ENCODE peak calls at places on chromosomes 5 and 9, in six cellular contexts. W is fibroblast of lung; N is GM23338; X is CD4-positive, alpha-beta memory T cell; L is CD8-positive, alpha-beta T cell; J is sigmoid colon. H is an unnamed sample.

GRCh38 chr5:132104561-132104960 is 31.0 kb downstream of the CSF2 start:
- DNase-seq in J (no peak), L (no peak), W (peak), N (no peak), X (no peak), H (no peak)

GRCh38 chr5:1793301-1793740 is 6.3 kb downstream of the MRPL36 start:
- DNase-seq in X (no peak), W (no peak), J (peak), N (no peak), L (no peak), H (no peak)

GRCh38 chr9:130187523-130187846 is 15.3 kb downstream of the NCS1 start:
- DNase-seq in J (no peak), L (no peak), X (no peak), N (no peak), W (no peak), H (no peak)

GRCh38 chr5:10678236-10678635 is 82.8 kb downstream of the DAP start:
- DNase-seq in X (no peak), L (no peak), N (no peak), J (no peak), W (no peak), H (no peak)

GRCh38 chr5:167949435-167949834 is 342.0 kb upstream of the WWC1 start:
- DNase-seq in X (no peak), W (no peak), J (no peak), N (no peak), L (no peak), H (no peak)

GRCh38 chr5:132883261-132883834 is 9.9 kb downstream of the LEAP2 start:
- DNase-seq in N (peak), W (peak), L (no peak), J (peak), X (peak), H (peak)

GRCh38 chr5:172674155-172674554 is 33.1 kb downstream of the NEURL1B start:
- DNase-seq in J (peak), N (no peak), W (no peak), X (no peak), L (no peak), H (no peak)

GRCh38 chr9:68852941-68853340 is 147.9 kb downstream of the PIP5K1B start:
- DNase-seq in N (no peak), L (no peak), X (no peak), W (no peak), J (no peak), H (no peak)

GRCh38 chr5:150458819-150459557 is 9.4 kb upstream of the RPS14 start:
- DNase-seq in L (peak), X (peak), W (peak), J (peak), N (peak), H (no peak)

GRCh38 chr5:98341038-98341710 is 432.3 kb upstream of the RGMB start:
- DNase-seq in J (no peak), N (no peak), L (no peak), W (peak), X (no peak), H (no peak)

GRCh38 chr9:15572200-15572599 is 19.4 kb downstream of the CCDC171 start:
- DNase-seq in J (no peak), X (no peak), N (no peak), W (peak), L (no peak), H (no peak)

GRCh38 chr5:164578401-164578800 is 1073.0 kb downstream of the MAT2B start:
- DNase-seq in J (no peak), L (no peak), X (no peak), N (no peak), W (no peak), H (no peak)

GRCh38 chr5:96070625-96071246 is 109.1 kb upstream of the ELL2 start:
- DNase-seq in J (no peak), X (no peak), N (no peak), W (no peak), L (no peak), H (peak)

GRCh38 chr5:52710972-52711596 is 76.6 kb upstream of the ITGA1 start:
- DNase-seq in X (no peak), W (peak), L (no peak), J (no peak), N (no peak), H (no peak)

GRCh38 chr5:145908206-145908945 is 28.0 kb upstream of the SH3RF2 start:
- DNase-seq in L (no peak), X (no peak), J (no peak), N (peak), W (no peak), H (no peak)

GRCh38 chr9:89478821-89479668 is 18.9 kb downstream of the SEMA4D start:
- DNase-seq in J (peak), X (no peak), L (no peak), W (no peak), N (no peak), H (no peak)

GRCh38 chr9:92196909-92197308 is 81.7 kb upstream of the SPTLC1 start:
- DNase-seq in L (no peak), W (peak), X (no peak), J (no peak), N (no peak), H (no peak)

GRCh38 chr5:133052317-133053175 is 733 bp downstream of the HSPA4 start:
- DNase-seq in X (peak), W (peak), N (peak), L (peak), J (peak), H (peak)

GRCh38 chr5:122351416-122352157 is 39.5 kb downstream of the SNCAIP start:
- DNase-seq in J (no peak), X (no peak), L (no peak), N (no peak), W (peak), H (no peak)

GRCh38 chr9:69476016-69476415 is 151.0 kb downstream of the ENTREP1 start:
- DNase-seq in X (peak), L (no peak), W (no peak), J (no peak), N (no peak), H (no peak)

GRCh38 chr9:129109504-129109903 is 1.1 kb downstream of the CRAT start:
- DNase-seq in J (peak), N (peak), W (peak), X (no peak), L (no peak), H (peak)

GRCh38 chr5:61620660-61621650 is 288.9 kb downstream of the ZSWIM6 start:
- DNase-seq in X (no peak), L (no peak), J (peak), W (no peak), N (no peak), H (no peak)

GRCh38 chr9:77667151-77667550 is 19.0 kb upstream of the GNA14 start:
- DNase-seq in L (no peak), X (no peak), W (no peak), N (no peak), J (no peak), H (no peak)

GRCh38 chr9:88810826-88811225 is 180.4 kb upstream of the S1PR3 start:
- DNase-seq in L (no peak), W (no peak), J (no peak), X (no peak), N (no peak), H (no peak)

GRCh38 chr5:176770431-176770830 is 39.9 kb upstream of the UNC5A start:
- DNase-seq in W (no peak), J (peak), N (no peak), X (no peak), L (no peak), H (no peak)

GRCh38 chr9:129270903-129271431 is 92.9 kb upstream of the IER5L start:
- DNase-seq in W (peak), J (no peak), X (no peak), N (no peak), L (no peak), H (no peak)

GRCh38 chr9:94779693-94780290 is 53.3 kb downstream of the AOPEP start:
- DNase-seq in X (no peak), L (no peak), W (no peak), N (no peak), J (no peak), H (no peak)

GRCh38 chr9:84874583-84874982 is 205.1 kb downstream of the NTRK2 start:
- DNase-seq in W (no peak), J (no peak), N (peak), X (no peak), L (no peak), H (peak)

GRCh38 chr9:33677506-33677809 is 117.9 kb upstream of the PRSS3 start:
- DNase-seq in J (no peak), W (no peak), N (no peak), L (no peak), X (no peak), H (no peak)

GRCh38 chr9:33677961-33678360 is 117.4 kb upstream of the PRSS3 start:
- DNase-seq in J (no peak), L (no peak), N (no peak), X (no peak), W (no peak), H (no peak)

GRCh38 chr9:33682551-33682950 is 112.8 kb upstream of the PRSS3 start:
- DNase-seq in X (no peak), L (no peak), N (peak), W (no peak), J (no peak), H (no peak)

DNA sequence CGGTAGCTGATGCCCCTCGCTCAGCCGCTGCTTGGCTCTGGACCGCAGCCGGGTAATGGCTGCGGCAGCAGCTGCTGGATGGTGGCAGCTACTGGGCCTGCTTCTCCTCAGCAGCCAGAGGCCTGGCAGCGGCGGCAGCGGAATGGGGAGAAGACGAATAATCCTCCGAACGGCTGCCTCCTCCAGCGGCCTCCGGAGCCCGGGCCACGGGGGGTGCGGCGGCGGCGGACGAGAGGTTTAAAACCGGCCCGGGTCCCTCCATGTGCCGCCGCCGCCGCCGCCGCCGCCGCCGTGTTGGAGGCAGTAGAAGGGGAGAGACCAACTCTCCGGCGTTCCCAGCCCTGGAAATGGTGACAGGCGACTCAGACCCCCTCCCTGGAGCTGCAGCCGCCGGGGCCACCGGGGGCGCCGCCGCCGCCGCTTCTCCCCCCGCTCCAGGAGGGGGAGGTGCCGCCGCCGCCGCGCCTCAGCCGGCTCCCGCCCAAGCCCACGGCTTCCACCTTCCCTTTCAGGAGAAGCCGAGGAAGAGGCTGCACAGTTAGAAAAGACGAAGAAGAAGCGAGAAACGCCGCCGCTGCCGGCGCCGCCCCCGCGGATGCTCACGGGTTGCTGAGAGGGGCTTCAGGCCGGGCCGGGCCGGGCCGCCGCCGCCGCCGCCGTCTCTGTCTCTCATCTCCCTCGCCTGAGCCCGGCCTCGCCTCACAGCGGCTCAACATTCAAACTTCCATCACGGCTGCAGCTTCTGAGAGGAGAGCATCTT is 118.4 kb upstream of the PRSS3 start:
- DNase-seq in W (peak), X (peak), N (peak), J (peak), L (no peak), H (no peak)
- H3K4me3 ChIP-seq in W (peak), X (no peak), N (peak), J (peak), L (peak), H (peak)

GRCh38 chr9:131272212-131272611 is 4.1 kb downstream of the FAM78A start:
- DNase-seq in L (no peak), N (no peak), W (no peak), J (no peak), X (no peak), H (peak)

GRCh38 chr9:131273791-131274673 is 2.3 kb downstream of the FAM78A start:
- DNase-seq in L (no peak), J (no peak), N (no peak), W (no peak), X (no peak), H (peak)

GRCh38 chr9:131273146-131273545 is 3.2 kb downstream of the FAM78A start:
- DNase-seq in L (no peak), W (no peak), X (no peak), J (no peak), N (no peak), H (peak)

GRCh38 chr9:131271506-131271931 is 4.8 kb downstream of the FAM78A start:
- DNase-seq in J (no peak), W (no peak), L (no peak), X (no peak), N (no peak), H (peak)

DNA sequence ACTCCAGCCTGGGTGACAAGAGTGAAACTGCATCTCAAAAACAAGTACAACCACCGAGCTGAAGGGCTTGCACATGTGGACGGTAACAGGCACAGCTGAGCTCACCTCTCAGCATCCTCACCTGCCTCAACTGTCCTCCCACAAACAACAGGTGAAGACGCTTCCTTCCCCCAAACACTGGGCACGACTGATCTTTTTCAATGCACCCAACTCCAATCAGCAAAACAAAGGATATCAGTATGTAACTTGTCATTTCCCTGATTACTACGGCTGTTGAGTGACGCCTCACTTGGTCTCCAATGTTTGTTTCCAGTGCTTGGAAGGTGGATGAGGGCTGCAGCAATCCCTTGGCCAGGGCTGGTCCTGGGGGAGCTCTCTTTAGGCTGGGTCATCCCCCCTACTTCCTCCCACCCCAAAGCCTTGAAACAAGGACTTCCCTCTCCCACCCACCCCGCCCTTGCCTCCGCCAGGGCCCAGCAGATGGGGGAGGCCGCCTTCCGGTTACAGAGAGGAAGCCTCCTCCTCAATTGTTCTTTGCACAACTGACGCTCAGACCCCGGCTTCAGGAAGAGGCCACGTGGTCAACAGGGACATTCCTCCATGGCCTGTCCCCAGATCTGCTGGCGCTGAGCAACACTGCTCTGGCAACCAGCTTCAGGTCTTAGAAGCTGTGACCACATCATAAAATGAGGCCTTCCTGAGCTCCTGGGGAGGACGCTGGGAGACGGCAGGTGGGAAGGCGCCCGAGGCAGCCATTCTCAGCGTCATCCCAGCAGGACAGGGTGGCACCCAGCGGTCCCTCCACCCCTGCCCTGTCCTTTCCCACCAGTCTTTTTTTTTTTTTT is 5.9 kb downstream of the FAM78A start:
- DNase-seq in J (peak), W (no peak), L (no peak), N (no peak), X (peak), H (peak)
- H3K4me3 ChIP-seq in J (no peak), W (no peak), L (peak), N (no peak), X (peak), H (peak)

DNA sequence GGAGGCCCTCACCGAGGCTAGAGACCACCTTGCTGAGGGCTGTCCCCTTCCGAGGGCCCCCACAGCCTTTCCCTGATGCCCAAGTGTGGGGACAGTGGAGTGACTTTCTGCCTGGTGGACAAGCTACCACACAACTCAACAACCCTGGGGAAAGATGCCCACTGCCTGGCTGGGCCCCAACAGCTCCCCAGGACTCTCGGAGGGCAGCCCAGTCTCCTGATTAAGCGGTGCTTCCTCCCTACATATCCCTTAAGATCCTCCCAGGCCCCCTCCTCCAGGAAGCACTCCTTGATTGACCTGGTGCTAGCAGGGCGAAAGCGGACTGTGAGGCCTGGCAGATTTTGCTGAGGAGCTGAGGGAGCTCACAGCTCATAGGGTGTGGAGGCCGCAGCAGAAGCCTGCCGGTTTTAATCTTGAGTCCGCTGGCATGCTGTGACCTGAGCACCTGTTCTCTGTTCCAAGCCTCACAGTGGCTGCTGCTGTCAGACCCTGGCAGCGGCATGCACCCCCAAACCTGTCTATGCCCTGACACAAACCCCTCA is 2.2 kb downstream of the NSMF start:
- DNase-seq in L (no peak), W (no peak), J (no peak), X (no peak), N (no peak), H (no peak)
- H3K4me3 ChIP-seq in L (no peak), W (no peak), J (no peak), X (no peak), N (no peak), H (no peak)

GRCh38 chr9:14185016-14185415 is 128.9 kb downstream of the NFIB start:
- DNase-seq in X (no peak), N (no peak), L (no peak), W (no peak), J (no peak), H (no peak)

GRCh38 chr9:14179449-14179848 is 134.5 kb downstream of the NFIB start:
- DNase-seq in N (no peak), L (no peak), J (no peak), W (no peak), X (no peak), H (no peak)

GRCh38 chr9:14180077-14180941 is 133.6 kb downstream of the NFIB start:
- DNase-seq in X (no peak), W (no peak), L (no peak), J (peak), N (no peak), H (no peak)

GRCh38 chr9:14183001-14183400 is 130.9 kb downstream of the NFIB start:
- DNase-seq in L (no peak), J (no peak), W (no peak), X (no peak), N (no peak), H (no peak)

GRCh38 chr9:14180942-14181270 is 133.0 kb downstream of the NFIB start:
- DNase-seq in N (no peak), W (no peak), X (no peak), L (no peak), J (no peak), H (no peak)
- H3K4me3 ChIP-seq in N (no peak), W (peak), X (no peak), L (no peak), J (peak), H (no peak)

H was measured in HL-60.